ENCODE peak calls at places on chromosomes 13 and 19, in ten cellular contexts. J, E, B, Z, F, N, W, U, G and A are unnamed samples.

GRCh38 chr13:33610471-33611015 is 207.4 kb upstream of the RFC3 start:
- DNase-seq in J (no peak), E (peak), B (no peak), Z (peak), F (no peak), N (peak), W (peak), U (peak), G (no peak), A (peak)

GRCh38 chr13:106176103-106176502 is 359.4 kb downstream of the EFNB2 start:
- DNase-seq in J (peak), E (no peak), B (no peak), Z (no peak), F (peak), N (no peak), W (no peak), U (no peak), G (no peak), A (no peak)

GRCh38 chr13:112704634-112705145 is 14.9 kb downstream of the ATP11A start:
- DNase-seq in J (no peak), E (no peak), B (no peak), Z (peak), F (no peak), N (peak), W (no peak), U (no peak), G (no peak), A (no peak)

GRCh38 chr13:72180253-72180952 is 313.4 kb upstream of the DACH1 start:
- DNase-seq in J (no peak), E (no peak), B (no peak), Z (no peak), F (no peak), N (no peak), W (no peak), U (no peak), G (peak), A (no peak)

GRCh38 chr19:1125601-1126533 is 22.1 kb downstream of the GPX4 start:
- DNase-seq in J (peak), E (no peak), B (no peak), Z (no peak), F (no peak), N (no peak), W (peak), U (no peak), G (no peak), A (no peak)

GRCh38 chr13:21034602-21035190 is 26.7 kb downstream of the LATS2 start:
- DNase-seq in J (no peak), E (peak), B (no peak), Z (peak), F (no peak), N (no peak), W (no peak), U (no peak), G (no peak), A (peak)

GRCh38 chr19:1255186-1256161 is 7.1 kb downstream of the MIDN start:
- DNase-seq in J (no peak), E (no peak), B (no peak), Z (no peak), F (no peak), N (peak), W (peak), U (no peak), G (no peak), A (no peak)

GRCh38 chr13:98889419-98890079 is 88.3 kb downstream of the DOCK9 start:
- DNase-seq in J (no peak), E (no peak), B (no peak), Z (no peak), F (no peak), N (no peak), W (no peak), U (no peak), G (peak), A (no peak)

GRCh38 chr13:94710081-94710809 is 2.1 kb downstream of the SOX21 start:
- DNase-seq in J (no peak), E (no peak), B (no peak), Z (no peak), F (no peak), N (no peak), W (no peak), U (no peak), G (no peak), A (peak)

GRCh38 chr19:19475845-19476828 is 39.2 kb downstream of the TSSK6 start:
- DNase-seq in J (no peak), E (no peak), B (no peak), Z (peak), F (no peak), N (peak), W (no peak), U (no peak), G (no peak), A (no peak)

GRCh38 chr13:29454931-29455481 is 140.5 kb downstream of the SLC7A1 start:
- DNase-seq in J (peak), E (no peak), B (no peak), Z (peak), F (peak), N (no peak), W (no peak), U (no peak), G (peak), A (no peak)

GRCh38 chr13:27276188-27276587 is 5.6 kb downstream of the RASL11A start:
- DNase-seq in J (peak), E (no peak), B (no peak), Z (no peak), F (peak), N (no peak), W (no peak), U (no peak), G (no peak), A (no peak)

GRCh38 chr13:94596575-94596971 is 621 bp upstream of the TGDS start:
- DNase-seq in J (no peak), E (no peak), B (no peak), Z (peak), F (no peak), N (peak), W (no peak), U (no peak), G (no peak), A (no peak)

GRCh38 chr13:110341445-110342247 is 34.6 kb downstream of the COL4A2 start:
- DNase-seq in J (peak), E (peak), B (no peak), Z (no peak), F (no peak), N (no peak), W (no peak), U (no peak), G (no peak), A (no peak)

GRCh38 chr13:114019367-114019766 is 45.5 kb upstream of the C13orf46 start:
- DNase-seq in J (no peak), E (no peak), B (no peak), Z (peak), F (no peak), N (no peak), W (peak), U (no peak), G (peak), A (peak)

GRCh38 chr19:34310494-34310981 is 54.5 kb upstream of the GPI start:
- DNase-seq in J (no peak), E (no peak), B (no peak), Z (no peak), F (no peak), N (no peak), W (no peak), U (no peak), G (no peak), A (no peak)

GRCh38 chr13:40916207-40916998 is 102.7 kb downstream of the ELF1 start:
- DNase-seq in J (no peak), E (no peak), B (no peak), Z (no peak), F (peak), N (no peak), W (no peak), U (no peak), G (no peak), A (no peak)

GRCh38 chr13:110109910-110110309 is 197.0 kb downstream of the COL4A1 start:
- DNase-seq in J (peak), E (peak), B (no peak), Z (no peak), F (no peak), N (peak), W (peak), U (no peak), G (peak), A (no peak)

GRCh38 chr19:30629086-30629485 is 256.9 kb downstream of the ZNF536 start:
- DNase-seq in J (no peak), E (no peak), B (no peak), Z (no peak), F (no peak), N (no peak), W (no peak), U (no peak), G (no peak), A (no peak)
- TF ChIP-seq CTCF in J (no peak), E (no peak), B (no peak), Z (no peak), F (no peak), N (no peak), W (no peak), U (no peak), G (no peak), A (no peak)

GRCh38 chr13:50909605-50910482 is at the start of gene RNASEH2B:
- DNase-seq in J (peak), E (peak), B (peak), Z (peak), F (no peak), N (peak), W (peak), U (peak), G (peak), A (peak)

GRCh38 chr13:50910483-50910805 is 853 bp downstream of the RNASEH2B start:
- DNase-seq in J (peak), E (no peak), B (no peak), Z (peak), F (no peak), N (no peak), W (no peak), U (no peak), G (peak), A (peak)

GRCh38 chr13:50912851-50913250 is 3.3 kb downstream of the RNASEH2B start:
- DNase-seq in J (peak), E (no peak), B (no peak), Z (no peak), F (no peak), N (no peak), W (no peak), U (no peak), G (no peak), A (no peak)

GRCh38 chr13:50911937-50912624 is 2.5 kb downstream of the RNASEH2B start:
- DNase-seq in J (peak), E (peak), B (peak), Z (peak), F (no peak), N (peak), W (no peak), U (peak), G (peak), A (peak)

GRCh38 chr13:50911051-50911690 is 1.6 kb downstream of the RNASEH2B start:
- DNase-seq in J (peak), E (no peak), B (no peak), Z (no peak), F (no peak), N (no peak), W (no peak), U (no peak), G (peak), A (no peak)
- TF ChIP-seq CTCF in J (no peak), E (no peak), B (no peak), Z (no peak), F (no peak), N (no peak), W (no peak), U (no peak), G (no peak), A (no peak)

DNA sequence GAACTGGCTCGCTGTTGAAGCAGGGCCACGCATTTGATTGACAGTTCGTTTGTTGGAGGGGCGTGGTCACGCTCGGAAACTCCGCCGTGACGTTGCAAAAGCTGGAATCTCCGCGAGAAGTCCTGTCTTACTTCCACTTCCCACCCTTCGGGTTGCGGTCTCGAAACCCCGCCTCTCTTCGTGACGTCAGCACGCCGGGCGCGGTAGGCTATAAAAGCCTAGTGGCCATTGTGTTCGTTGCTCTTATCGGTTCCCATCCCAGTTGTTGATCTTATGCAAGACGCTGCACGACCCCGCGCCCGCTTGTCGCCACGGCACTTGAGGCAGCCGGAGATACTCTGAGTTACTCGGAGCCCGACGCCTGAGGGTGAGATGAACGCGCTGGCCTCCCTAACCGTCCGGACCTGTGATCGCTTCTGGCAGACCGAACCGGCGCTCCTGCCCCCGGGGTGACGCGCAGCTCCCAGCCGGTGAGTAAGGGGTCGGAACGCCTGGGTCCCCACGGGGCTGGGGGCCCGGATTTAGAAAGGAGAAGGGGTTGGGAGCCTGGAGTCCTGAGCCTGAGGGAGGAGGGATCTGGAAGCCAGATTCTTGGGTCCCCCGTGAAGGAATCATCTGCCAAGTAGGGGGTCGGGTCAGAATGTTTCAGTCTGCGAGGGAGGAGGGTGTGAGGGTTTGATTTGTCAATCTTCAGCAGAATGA is at the start of gene PPP1R15A:
- DNase-seq in J (peak), E (peak), B (peak), Z (peak), F (peak), N (peak), W (peak), U (peak), G (peak), A (peak)
- TF ChIP-seq CTCF in J (no peak), E (no peak), B (no peak), Z (no peak), F (no peak), N (peak), W (peak), U (no peak), G (no peak), A (no peak)

GRCh38 chr19:44753932-44754742 is 5.6 kb downstream of the BCL3 start:
- DNase-seq in J (peak), E (peak), B (peak), Z (peak), F (no peak), N (peak), W (peak), U (peak), G (peak), A (peak)

GRCh38 chr19:44752123-44752815 is 3.8 kb downstream of the BCL3 start:
- DNase-seq in J (no peak), E (no peak), B (no peak), Z (no peak), F (no peak), N (no peak), W (no peak), U (no peak), G (no peak), A (no peak)

GRCh38 chr19:44753619-44753931 is 5.1 kb downstream of the BCL3 start:
- DNase-seq in J (no peak), E (no peak), B (no peak), Z (no peak), F (no peak), N (no peak), W (no peak), U (no peak), G (no peak), A (no peak)

GRCh38 chr19:44754743-44755066 is 6.2 kb downstream of the BCL3 start:
- DNase-seq in J (no peak), E (no peak), B (no peak), Z (no peak), F (no peak), N (no peak), W (no peak), U (no peak), G (no peak), A (no peak)

DNA sequence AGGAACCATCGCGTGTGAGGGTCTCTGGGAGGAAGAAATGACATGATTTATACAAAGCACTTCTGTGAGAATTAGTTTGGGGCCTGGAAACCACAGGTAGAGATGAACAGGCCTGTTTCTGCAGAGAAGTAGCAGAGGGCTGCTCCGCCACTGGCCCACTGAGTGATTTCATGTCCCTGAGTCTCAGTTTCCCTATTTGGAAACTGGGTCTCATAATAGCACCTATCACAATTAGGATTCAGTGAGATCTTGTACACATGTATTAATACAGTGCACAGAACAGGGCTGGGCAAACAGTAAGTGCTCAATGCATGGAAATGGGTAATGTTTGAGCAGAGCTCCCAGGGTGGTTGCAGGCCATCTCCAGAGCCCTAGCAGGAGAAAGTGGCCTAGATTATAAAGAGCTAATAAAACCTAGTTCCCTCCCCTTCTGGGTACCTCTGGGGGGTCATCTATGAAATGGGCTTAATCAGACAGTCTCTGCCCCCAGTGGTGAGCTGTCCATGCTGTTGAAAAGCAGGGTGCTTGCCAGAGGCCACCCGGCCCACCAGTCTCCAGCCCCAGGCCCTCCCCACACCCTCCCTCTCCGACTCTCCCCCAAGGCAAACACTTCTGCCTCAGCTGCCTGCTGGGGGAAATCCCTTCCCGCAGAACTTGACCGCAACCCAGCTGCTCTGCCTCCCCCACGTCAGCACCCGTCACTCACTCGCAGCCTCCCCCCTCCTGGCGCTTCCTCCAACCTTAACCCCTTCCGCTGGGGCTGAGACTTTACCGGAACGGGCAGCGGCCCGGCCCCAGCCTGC is 4.5 kb downstream of the BCL3 start:
- DNase-seq in J (peak), E (peak), B (peak), Z (peak), F (peak), N (peak), W (peak), U (peak), G (peak), A (peak)
- TF ChIP-seq CTCF in J (no peak), E (peak), B (no peak), Z (no peak), F (peak), N (no peak), W (no peak), U (no peak), G (no peak), A (no peak)

GRCh38 chr19:44647144-44647543 is 3.4 kb downstream of the PVR start:
- DNase-seq in J (no peak), E (peak), B (no peak), Z (no peak), F (no peak), N (no peak), W (peak), U (no peak), G (no peak), A (no peak)

GRCh38 chr19:44643605-44644390 is at the start of gene PVR:
- DNase-seq in J (peak), E (peak), B (no peak), Z (peak), F (no peak), N (peak), W (peak), U (no peak), G (peak), A (peak)

GRCh38 chr19:44644391-44645016 is 794 bp downstream of the PVR start:
- DNase-seq in J (peak), E (no peak), B (no peak), Z (peak), F (no peak), N (no peak), W (no peak), U (no peak), G (peak), A (peak)

GRCh38 chr19:44646049-44646416 is 2.3 kb downstream of the PVR start:
- DNase-seq in J (no peak), E (no peak), B (no peak), Z (no peak), F (no peak), N (no peak), W (no peak), U (no peak), G (no peak), A (no peak)

DNA sequence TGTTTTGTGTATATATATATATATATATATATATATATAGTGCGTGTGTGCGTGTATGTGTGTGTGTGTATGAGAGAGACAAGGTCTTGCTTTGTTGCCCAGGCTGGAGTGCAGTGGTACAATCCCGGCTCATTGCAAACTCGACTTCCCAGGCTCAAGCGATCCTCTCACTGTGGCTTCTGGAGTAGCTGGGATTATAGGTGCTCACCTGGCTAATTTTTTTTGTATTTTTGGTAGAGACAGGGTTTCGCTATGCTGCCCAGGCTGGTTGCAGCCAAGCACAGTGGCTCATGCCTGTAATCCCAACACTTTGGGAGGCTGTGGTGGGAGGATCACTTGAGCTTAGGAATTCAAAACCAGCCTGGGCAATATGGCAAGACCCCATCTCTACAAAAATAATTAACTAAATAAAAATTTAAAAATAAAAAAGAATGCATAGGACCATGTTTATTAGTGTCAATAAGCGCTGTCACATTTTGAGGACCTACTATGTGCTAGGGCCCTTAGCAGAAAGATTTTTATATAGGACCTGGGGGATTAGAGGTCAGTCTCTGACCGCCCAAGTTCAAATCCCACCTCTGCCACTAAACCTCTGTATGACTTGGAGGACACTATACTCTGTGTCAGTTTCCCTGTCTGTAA is 1.8 kb downstream of the PVR start:
- DNase-seq in J (no peak), E (no peak), B (no peak), Z (no peak), F (no peak), N (no peak), W (no peak), U (no peak), G (no peak), A (no peak)
- TF ChIP-seq CTCF in J (no peak), E (no peak), B (no peak), Z (no peak), F (no peak), N (no peak), W (no peak), U (no peak), G (no peak), A (no peak)

GRCh38 chr19:31943305-31943704 is 402.1 kb upstream of the ZNF507 start:
- DNase-seq in J (no peak), E (no peak), B (no peak), Z (peak), F (no peak), N (no peak), W (no peak), U (no peak), G (no peak), A (peak)
- TF ChIP-seq CTCF in J (no peak), E (peak), B (no peak), Z (no peak), F (no peak), N (no peak), W (no peak), U (no peak), G (no peak), A (peak)

DNA sequence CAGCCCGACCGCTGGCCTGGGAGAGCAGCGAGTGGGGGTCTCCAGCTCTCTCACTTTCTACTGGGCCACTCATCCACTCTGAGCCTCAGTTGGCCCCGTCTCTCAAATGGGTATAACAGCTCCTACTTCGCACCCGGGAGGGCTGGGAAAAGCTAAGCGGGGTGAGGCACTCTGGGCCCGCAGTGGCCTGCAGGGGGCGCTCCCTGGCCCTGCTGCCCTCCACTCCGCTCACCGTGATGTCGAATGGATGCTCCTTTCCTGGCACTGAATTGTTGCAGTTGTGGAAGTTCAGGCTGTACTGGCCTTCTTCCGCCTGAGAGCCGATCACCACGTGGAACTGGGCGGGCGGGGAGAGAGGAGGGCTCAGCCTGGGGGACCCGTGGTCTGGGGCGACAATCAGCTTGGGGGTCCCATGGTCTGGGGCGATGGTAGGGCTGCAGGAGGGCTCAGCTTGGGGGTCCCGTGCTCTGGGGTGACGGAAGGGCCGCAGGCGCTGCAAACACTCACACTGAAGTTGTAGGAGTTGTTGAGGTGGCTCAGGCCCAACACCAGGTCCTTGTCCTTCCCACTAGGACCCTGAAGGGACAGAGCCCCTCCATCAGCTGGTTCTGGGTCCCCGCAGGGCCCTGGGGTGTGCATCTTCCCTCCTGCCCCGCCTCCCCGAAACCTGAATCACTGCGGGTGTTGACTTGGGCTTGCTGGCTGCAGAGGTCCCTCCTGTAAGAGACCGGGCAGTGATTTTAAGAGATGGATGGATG is 3.9 kb downstream of the GPR108 start:
- DNase-seq in J (no peak), E (no peak), B (no peak), Z (peak), F (no peak), N (peak), W (peak), U (no peak), G (no peak), A (no peak)
- TF ChIP-seq CTCF in J (peak), E (no peak), B (no peak), Z (peak), F (no peak), N (peak), W (no peak), U (peak), G (no peak), A (no peak)